ENCODE peak calls at places on chromosomes 13 and 19, in five cellular contexts. H is GM12878, S is GM23248, I is heart left ventricle, R is breast epithelium. X is an unnamed sample.

GRCh38 chr19:10643166-10643967 is 10.8 kb upstream of the ILF3 start:
- DNase-seq in I (no peak), R (no peak), H (no peak), S (no peak), X (no peak)

GRCh38 chr19:43651758-43652545 is 12.3 kb upstream of the CADM4 start:
- DNase-seq in I (peak; percentile 62), S (peak; percentile 78), R (peak; percentile 71), H (no peak), X (peak; percentile 48)

GRCh38 chr13:102770435-102770834 is 3.2 kb downstream of the TEX30 start:
- DNase-seq in R (no peak), I (no peak), S (no peak), H (no peak), X (no peak)

GRCh38 chr13:25768726-25769270 is 283.0 kb downstream of the SHISA2 start:
- DNase-seq in R (no peak), I (no peak), H (no peak), S (no peak), X (no peak)

GRCh38 chr19:289651-290538 is 1.3 kb downstream of the PLPP2 start:
- DNase-seq in I (no peak), R (peak; percentile 86), H (no peak), S (peak; percentile 81), X (no peak)

GRCh38 chr19:14770136-14770535 is 8.2 kb downstream of the ADGRE2 start:
- DNase-seq in S (no peak), R (peak; percentile 6), I (no peak), H (no peak), X (no peak)

GRCh38 chr13:48000559-48001126 is 430 bp downstream of the SUCLA2 start:
- DNase-seq in R (peak; percentile 52), H (no peak), S (peak; percentile 62), I (peak; percentile 59), X (no peak)

GRCh38 chr19:3603121-3603841 is 3.4 kb downstream of the TBXA2R start:
- DNase-seq in S (no peak), H (no peak), R (no peak), I (no peak), X (peak; percentile 42)

GRCh38 chr19:5078666-5079409 is 109.9 kb downstream of the KDM4B start:
- DNase-seq in H (no peak), S (no peak), I (peak; percentile 53), R (no peak), X (no peak)

GRCh38 chr19:12997225-12997966 is 2.1 kb downstream of the NFIX start:
- DNase-seq in S (peak; percentile 56), R (no peak), H (no peak), I (no peak), X (no peak)
- H3K4me1 ChIP-seq in S (peaks cover 31% of the 10 kb centered on the region), R (no peaks in the 10 kb centered on the region), H (no peaks in the 10 kb centered on the region), I (peaks cover 12% of the 10 kb centered on the region), X (peaks cover 18% of the 10 kb centered on the region)

GRCh38 chr13:112140366-112140765 is 73.4 kb downstream of the SOX1 start:
- DNase-seq in I (no peak), H (no peak), S (no peak), R (peak; percentile 12), X (no peak)
- H3K27me3 ChIP-seq in I (no peaks in the 10 kb centered on the region), H (no peaks in the 10 kb centered on the region), S (no peaks in the 10 kb centered on the region), R (peaks cover 43% of the 10 kb centered on the region), X (no peaks in the 10 kb centered on the region)

DNA sequence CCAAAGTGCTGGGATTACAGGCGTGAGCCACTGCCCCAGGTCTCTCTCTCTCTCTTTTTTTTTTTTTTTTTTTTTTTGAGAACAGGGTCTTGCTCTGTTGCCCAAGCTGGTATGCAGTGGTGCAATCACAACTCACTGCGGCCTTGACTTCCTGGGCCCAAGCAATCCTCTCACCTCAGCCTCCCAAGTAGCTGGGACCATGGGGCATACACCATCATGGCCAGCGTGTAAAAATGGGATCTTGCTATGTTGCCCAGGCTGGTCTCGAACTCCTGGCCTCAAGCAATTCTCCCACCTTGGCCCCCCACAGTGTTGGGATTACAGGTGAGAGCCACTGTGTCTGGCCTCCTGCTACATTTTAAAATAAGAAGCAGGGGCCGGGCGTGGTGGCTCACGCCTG is 19.1 kb upstream of the FBN3 start:
- DNase-seq in I (no peak), H (no peak), S (no peak), R (no peak), X (no peak)
- H3K4me1 ChIP-seq in I (no peaks in the 10 kb centered on the region), H (no peaks in the 10 kb centered on the region), S (no peaks in the 10 kb centered on the region), R (no peaks in the 10 kb centered on the region), X (no peaks in the 10 kb centered on the region)

GRCh38 chr19:8612807-8613171 is 2.3 kb upstream of the ADAMTS10 start:
- DNase-seq in I (no peak), H (no peak), R (no peak), S (no peak), X (no peak)

GRCh38 chr19:8616861-8617260 is 6.3 kb upstream of the ADAMTS10 start:
- DNase-seq in S (no peak), H (no peak), I (no peak), R (no peak), X (no peak)

GRCh38 chr19:8614455-8614854 is 3.9 kb upstream of the ADAMTS10 start:
- DNase-seq in S (no peak), H (no peak), R (no peak), I (no peak), X (no peak)

GRCh38 chr19:8615813-8616596 is 5.5 kb upstream of the ADAMTS10 start:
- DNase-seq in I (peak; percentile 61), S (peak; percentile 58), R (no peak), H (no peak), X (peak; percentile 65)

DNA sequence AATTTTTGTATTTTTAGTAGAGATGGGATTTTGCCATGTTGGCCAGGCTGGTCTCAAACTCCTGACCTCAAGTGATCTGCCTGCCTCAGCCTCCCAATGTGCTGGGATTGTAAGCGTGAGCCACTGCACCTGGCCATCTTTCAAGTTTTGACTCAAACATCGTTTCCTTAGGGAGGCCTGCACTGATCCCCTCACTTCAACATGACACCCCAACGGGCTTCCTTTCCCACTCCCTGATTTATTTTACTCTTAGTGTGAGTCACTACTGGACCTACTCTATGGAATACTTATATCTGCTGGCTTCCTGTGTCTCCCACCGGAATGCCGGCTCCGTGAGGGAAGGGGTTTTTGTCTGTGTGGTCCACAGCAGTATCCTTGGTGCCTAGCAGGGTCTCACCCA is 4.5 kb upstream of the ADAMTS10 start:
- DNase-seq in S (peak; percentile 55), R (no peak), I (no peak), H (no peak), X (no peak)
- H3K27me3 ChIP-seq in S (no peaks in the 10 kb centered on the region), R (no peaks in the 10 kb centered on the region), I (no peaks in the 10 kb centered on the region), H (no peaks in the 10 kb centered on the region), X (no peaks in the 10 kb centered on the region)

GRCh38 chr13:40971321-40971720 is 47.8 kb downstream of the ELF1 start:
- DNase-seq in S (no peak), R (no peak), I (no peak), H (no peak), X (no peak)
- H3K4me1 ChIP-seq in S (peaks cover 16% of the 10 kb centered on the region), R (peaks cover 14% of the 10 kb centered on the region), I (peaks cover 53% of the 10 kb centered on the region), H (peaks cover 54% of the 10 kb centered on the region), X (peaks cover 5% of the 10 kb centered on the region)

GRCh38 chr13:23235994-23236393 is 55.2 kb downstream of the SGCG start:
- DNase-seq in R (no peak), I (no peak), H (no peak), S (no peak), X (no peak)
- H3K27me3 ChIP-seq in R (no peaks in the 10 kb centered on the region), I (no peaks in the 10 kb centered on the region), H (no peaks in the 10 kb centered on the region), S (no peaks in the 10 kb centered on the region), X (no peaks in the 10 kb centered on the region)